ENCODE peak calls at places on chromosomes 2 and 18, in seven cellular contexts. X, B, C, Z, Q, W and I are unnamed samples.

GRCh38 chr2:20563833-20564232 is 87.1 kb downstream of the HS1BP3 start:
- DNase-seq in X (no peak), W (no peak), Z (no peak), C (no peak), Q (no peak), B (no peak), I (no peak)

GRCh38 chr18:45687617-45688016 is 36.4 kb upstream of the SLC14A1 start:
- DNase-seq in C (no peak), X (no peak), Z (no peak), Q (peak), B (no peak), W (no peak), I (no peak)

GRCh38 chr18:22020127-22020866 is 149.1 kb upstream of the GATA6 start:
- DNase-seq in X (no peak), W (no peak), B (no peak), Z (no peak), C (no peak), Q (no peak), I (no peak)

GRCh38 chr2:69224495-69224803 is 162.6 kb downstream of the GFPT1 start:
- DNase-seq in Z (no peak), B (no peak), X (no peak), C (no peak), Q (no peak), W (no peak), I (no peak)

GRCh38 chr2:114668415-114668814 is 226.0 kb downstream of the DPP10 start:
- DNase-seq in X (no peak), Q (no peak), W (no peak), B (no peak), C (no peak), Z (no peak), I (no peak)

GRCh38 chr2:218893349-218894167 is 12.9 kb downstream of the WNT10A start:
- DNase-seq in B (no peak), Q (no peak), C (no peak), X (no peak), W (no peak), Z (no peak), I (no peak)

GRCh38 chr2:142954488-142954887 is 77.0 kb downstream of the KYNU start:
- DNase-seq in X (no peak), W (peak), Q (no peak), B (no peak), C (no peak), Z (no peak), I (no peak)

GRCh38 chr2:116820986-116821385 is 993.5 kb upstream of the DDX18 start:
- DNase-seq in Z (no peak), B (no peak), W (no peak), Q (no peak), C (no peak), X (no peak), I (no peak)

GRCh38 chr18:76130845-76131244 is 364.2 kb downstream of the ZNF516 start:
- DNase-seq in X (peak), B (no peak), Z (no peak), Q (no peak), C (no peak), W (no peak), I (no peak)

GRCh38 chr2:237727363-237727762 is 71.2 kb upstream of the RBM44 start:
- DNase-seq in W (no peak), B (no peak), Z (no peak), C (no peak), X (no peak), Q (peak), I (no peak)

GRCh38 chr2:28364611-28365010 is 28.0 kb upstream of the FOSL2 start:
- DNase-seq in Q (no peak), B (no peak), C (no peak), W (peak), X (peak), Z (no peak), I (no peak)

GRCh38 chr2:166419616-166419934 is 43.8 kb upstream of the SCN9A start:
- DNase-seq in W (peak), X (no peak), C (peak), B (peak), Z (peak), Q (no peak), I (no peak)

GRCh38 chr18:48879008-48879431 is 71.7 kb downstream of the SMAD7 start:
- DNase-seq in B (no peak), W (no peak), Z (no peak), X (no peak), Q (no peak), C (no peak), I (no peak)

GRCh38 chr2:214126135-214126534 is 284.7 kb upstream of the VWC2L start:
- DNase-seq in W (peak), Q (no peak), B (no peak), X (no peak), C (no peak), Z (no peak), I (no peak)

GRCh38 chr18:26971327-26971918 is 105.9 kb upstream of the AQP4 start:
- DNase-seq in Z (no peak), W (no peak), B (no peak), Q (no peak), C (no peak), X (no peak), I (no peak)

GRCh38 chr2:171404258-171404657 is 29.5 kb downstream of the METTL8 start:
- DNase-seq in C (no peak), Q (no peak), W (peak), Z (no peak), B (peak), X (no peak), I (no peak)

GRCh38 chr2:151289972-151290335 is 486 bp upstream of the NMI start:
- DNase-seq in X (no peak), Z (no peak), C (no peak), B (no peak), Q (no peak), W (peak), I (no peak)

GRCh38 chr2:110679337-110679707 is 1.5 kb upstream of the BUB1 start:
- DNase-seq in Z (no peak), B (no peak), X (no peak), W (peak), Q (peak), C (no peak), I (no peak)

GRCh38 chr18:23106575-23106974 is 28.7 kb upstream of the CABLES1 start:
- DNase-seq in C (no peak), Q (peak), W (peak), X (peak), B (peak), Z (no peak), I (no peak)

GRCh38 chr2:54975175-54975574 is 75.1 kb downstream of the RTN4 start:
- DNase-seq in C (no peak), Z (no peak), Q (no peak), X (no peak), B (no peak), W (no peak), I (no peak)

GRCh38 chr2:2754940-2755339 is 423.9 kb upstream of the MYT1L start:
- DNase-seq in W (no peak), X (no peak), B (no peak), Z (no peak), C (no peak), Q (no peak), I (no peak)

GRCh38 chr2:8457092-8457481 is 224.8 kb upstream of the ID2 start:
- DNase-seq in Z (no peak), C (peak), B (no peak), X (no peak), W (no peak), Q (no peak), I (no peak)

GRCh38 chr18:1006309-1006708 is 101.6 kb downstream of the ADCYAP1 start:
- DNase-seq in X (no peak), Q (no peak), W (peak), B (no peak), Z (no peak), C (no peak), I (no peak)

GRCh38 chr2:224882291-224883171 is 159.7 kb downstream of the DOCK10 start:
- DNase-seq in Q (peak), Z (no peak), B (peak), W (peak), X (no peak), C (no peak), I (no peak)

GRCh38 chr18:46678785-46679404 is 21.9 kb upstream of the LOXHD1 start:
- DNase-seq in Q (peak), C (no peak), B (no peak), Z (no peak), W (no peak), X (no peak), I (no peak)

GRCh38 chr2:26193578-26194231 is 20.8 kb downstream of the GAREM2 start:
- DNase-seq in B (no peak), W (no peak), C (no peak), X (no peak), Z (no peak), Q (no peak), I (no peak)

GRCh38 chr2:49255325-49256023 is 101.2 kb upstream of the FSHR start:
- DNase-seq in X (no peak), C (peak), Z (no peak), W (no peak), B (no peak), Q (no peak), I (no peak)

GRCh38 chr2:160298960-160299359 is 98.9 kb upstream of the ITGB6 start:
- DNase-seq in Q (no peak), C (no peak), B (no peak), Z (no peak), X (no peak), W (peak), I (no peak)

GRCh38 chr2:88159955-88160415 is 10.2 kb upstream of the THNSL2 start:
- DNase-seq in X (no peak), B (peak), W (peak), C (peak), Z (peak), Q (peak), I (peak)

GRCh38 chr2:30421026-30421425 is 26.0 kb upstream of the LCLAT1 start:
- DNase-seq in C (no peak), Z (no peak), X (no peak), Q (no peak), W (no peak), B (no peak), I (no peak)

GRCh38 chr2:29253495-29253894 is 138.3 kb downstream of the CLIP4 start:
- DNase-seq in B (no peak), W (no peak), C (no peak), Z (no peak), Q (no peak), X (no peak), I (no peak)

GRCh38 chr2:186595219-186595618 is 5.4 kb downstream of the ITGAV start:
- DNase-seq in B (no peak), X (no peak), C (no peak), Z (no peak), Q (no peak), W (peak), I (no peak)

GRCh38 chr18:52348209-52348608 is 8.2 kb downstream of the DCC start:
- DNase-seq in Q (no peak), C (no peak), W (no peak), X (no peak), Z (no peak), B (no peak), I (no peak)

GRCh38 chr2:144630459-144631215 is 110.7 kb upstream of the ZEB2 start:
- DNase-seq in Z (no peak), B (no peak), X (no peak), W (peak), C (no peak), Q (no peak), I (no peak)

GRCh38 chr18:74113711-74114110 is 33.9 kb downstream of the FBXO15 start:
- DNase-seq in C (no peak), Q (no peak), B (no peak), Z (no peak), W (no peak), X (no peak), I (no peak)